ENCODE peak calls at places on chromosome X, in six cellular contexts. One of them, this sample, is unnamed.

GRCh38 chrX:9153299-9153698 is 119.4 kb upstream of the FAM9B start:
- DNase-seq in aorta: no peak
- DNase-seq in A549: peak
- DNase-seq in heart right ventricle: no peak
- DNase-seq in PC-3: peak
- DNase-seq in heart left ventricle: no peak
- DNase-seq in this sample: peak

GRCh38 chrX:23493941-23494374 is 159.3 kb downstream of the PTCHD1 start:
- DNase-seq in aorta: no peak
- DNase-seq in A549: peak
- DNase-seq in heart right ventricle: no peak
- DNase-seq in PC-3: peak
- DNase-seq in heart left ventricle: no peak
- DNase-seq in this sample: no peak

GRCh38 chrX:21932277-21932996 is 8.1 kb upstream of the SMS start:
- DNase-seq in aorta: no peak
- DNase-seq in A549: peak
- DNase-seq in heart right ventricle: no peak
- DNase-seq in PC-3: peak
- DNase-seq in heart left ventricle: no peak
- DNase-seq in this sample: peak

GRCh38 chrX:12237131-12237530 is 98.9 kb downstream of the FRMPD4 start:
- DNase-seq in aorta: no peak
- DNase-seq in A549: no peak
- DNase-seq in heart right ventricle: no peak
- DNase-seq in PC-3: no peak
- DNase-seq in heart left ventricle: no peak
- DNase-seq in this sample: no peak

GRCh38 chrX:17836830-17837229 is 24.3 kb downstream of the RAI2 start:
- DNase-seq in aorta: no peak
- DNase-seq in A549: no peak
- DNase-seq in heart right ventricle: no peak
- DNase-seq in PC-3: no peak
- DNase-seq in heart left ventricle: no peak
- DNase-seq in this sample: no peak

GRCh38 chrX:78333521-78333920 is 6.1 kb upstream of the CYSLTR1 start:
- DNase-seq in aorta: no peak
- DNase-seq in A549: no peak
- DNase-seq in heart right ventricle: no peak
- DNase-seq in PC-3: peak
- DNase-seq in heart left ventricle: no peak
- DNase-seq in this sample: no peak

GRCh38 chrX:101759000-101759399 is 99.3 kb upstream of the ARMCX2 start:
- DNase-seq in aorta: no peak
- DNase-seq in A549: peak
- DNase-seq in heart right ventricle: peak
- DNase-seq in PC-3: peak
- DNase-seq in heart left ventricle: no peak
- DNase-seq in this sample: peak

GRCh38 chrX:138349351-138349750 is 362.2 kb downstream of the FGF13 start:
- DNase-seq in aorta: no peak
- DNase-seq in A549: no peak
- DNase-seq in heart right ventricle: no peak
- DNase-seq in PC-3: no peak
- DNase-seq in heart left ventricle: no peak
- DNase-seq in this sample: no peak

GRCh38 chrX:140572724-140573123 is 67.9 kb upstream of the SOX3 start:
- DNase-seq in aorta: no peak
- DNase-seq in A549: peak
- DNase-seq in heart right ventricle: peak
- DNase-seq in PC-3: peak
- DNase-seq in heart left ventricle: no peak
- DNase-seq in this sample: peak

GRCh38 chrX:40922307-40922706 is 162.9 kb upstream of the USP9X start:
- DNase-seq in aorta: no peak
- DNase-seq in A549: peak
- DNase-seq in heart right ventricle: no peak
- DNase-seq in PC-3: peak
- DNase-seq in heart left ventricle: no peak
- DNase-seq in this sample: peak

GRCh38 chrX:102934624-102935023 is 2.4 kb upstream of the RAB40AL start:
- DNase-seq in aorta: no peak
- DNase-seq in A549: peak
- DNase-seq in heart right ventricle: no peak
- DNase-seq in PC-3: peak
- DNase-seq in heart left ventricle: no peak
- DNase-seq in this sample: peak

DNA sequence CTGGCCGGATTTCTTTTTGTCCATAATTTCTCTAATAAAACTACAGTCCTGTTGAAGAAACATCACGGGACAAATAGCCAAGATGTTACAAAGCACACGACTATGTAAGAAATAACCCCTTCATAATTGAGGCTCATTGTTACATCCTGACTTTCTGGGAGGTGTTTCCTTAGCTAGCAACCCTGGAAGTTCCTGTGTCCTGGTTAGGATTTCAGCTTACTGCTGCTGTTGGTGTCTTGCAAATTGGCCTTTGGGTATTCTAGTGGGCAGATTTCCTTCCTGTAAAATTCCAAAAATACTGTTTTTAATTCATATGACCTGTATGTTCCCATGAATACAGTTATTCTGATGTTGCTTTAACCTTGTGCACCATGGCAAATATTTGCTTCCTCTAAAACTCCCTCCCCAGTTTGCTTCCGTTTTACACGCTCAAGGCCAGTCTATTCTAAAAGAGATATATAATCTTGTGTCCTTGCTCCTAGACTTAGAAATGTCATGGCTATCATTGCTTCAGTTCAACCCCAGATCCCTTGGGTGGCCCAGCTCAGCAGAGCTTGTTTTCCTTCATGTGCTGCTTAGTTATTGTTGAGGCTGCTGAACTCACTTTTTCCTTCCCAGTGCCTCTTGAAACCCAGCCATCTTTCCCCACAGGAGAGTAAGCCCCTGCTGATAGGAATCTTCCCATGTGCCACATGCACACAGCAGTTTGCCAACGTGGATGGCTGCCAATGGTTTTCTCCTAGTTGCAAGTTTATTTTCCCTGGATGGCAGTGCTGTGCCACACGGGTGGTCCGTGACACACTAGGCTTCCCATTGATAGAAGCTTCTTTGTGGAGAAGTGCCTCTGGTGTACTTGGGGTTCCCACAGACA is 75.8 kb downstream of the TSPAN7 start:
- DNase-seq in aorta: no peak
- DNase-seq in A549: no peak
- DNase-seq in heart right ventricle: no peak
- DNase-seq in PC-3: no peak
- DNase-seq in heart left ventricle: no peak
- DNase-seq in this sample: no peak
- H3K27ac ChIP-seq in aorta: no peak
- H3K27ac ChIP-seq in A549: no peak
- H3K27ac ChIP-seq in heart right ventricle: peak
- H3K27ac ChIP-seq in PC-3: no peak
- H3K27ac ChIP-seq in heart left ventricle: no peak
- H3K27ac ChIP-seq in this sample: no peak

GRCh38 chrX:153935326-153935851 is 552 bp upstream of the NAA10 start:
- DNase-seq in aorta: no peak
- DNase-seq in A549: no peak
- DNase-seq in heart right ventricle: no peak
- DNase-seq in PC-3: no peak
- DNase-seq in heart left ventricle: no peak
- DNase-seq in this sample: no peak
- H3K27ac ChIP-seq in aorta: no peak
- H3K27ac ChIP-seq in A549: peak
- H3K27ac ChIP-seq in heart right ventricle: no peak
- H3K27ac ChIP-seq in PC-3: no peak
- H3K27ac ChIP-seq in heart left ventricle: no peak
- H3K27ac ChIP-seq in this sample: no peak

GRCh38 chrX:7617994-7618393 is 225.0 kb upstream of the VCX start:
- DNase-seq in aorta: no peak
- DNase-seq in A549: no peak
- DNase-seq in heart right ventricle: no peak
- DNase-seq in PC-3: no peak
- DNase-seq in heart left ventricle: no peak
- DNase-seq in this sample: no peak

GRCh38 chrX:7614616-7615015 is 228.4 kb upstream of the VCX start:
- DNase-seq in aorta: no peak
- DNase-seq in A549: no peak
- DNase-seq in heart right ventricle: no peak
- DNase-seq in PC-3: no peak
- DNase-seq in heart left ventricle: no peak
- DNase-seq in this sample: no peak
- H3K27ac ChIP-seq in aorta: no peak
- H3K27ac ChIP-seq in A549: no peak
- H3K27ac ChIP-seq in heart right ventricle: no peak
- H3K27ac ChIP-seq in PC-3: no peak
- H3K27ac ChIP-seq in heart left ventricle: no peak
- H3K27ac ChIP-seq in this sample: no peak

GRCh38 chrX:19647731-19648588 is 132.7 kb upstream of the MAP3K15 start:
- DNase-seq in aorta: no peak
- DNase-seq in A549: no peak
- DNase-seq in heart right ventricle: no peak
- DNase-seq in PC-3: no peak
- DNase-seq in heart left ventricle: no peak
- DNase-seq in this sample: peak
- H3K27ac ChIP-seq in aorta: no peak
- H3K27ac ChIP-seq in A549: no peak
- H3K27ac ChIP-seq in heart right ventricle: no peak
- H3K27ac ChIP-seq in PC-3: no peak
- H3K27ac ChIP-seq in heart left ventricle: no peak
- H3K27ac ChIP-seq in this sample: no peak

GRCh38 chrX:16002185-16002584 is 121.2 kb upstream of the GRPR start:
- DNase-seq in aorta: no peak
- DNase-seq in A549: no peak
- DNase-seq in heart right ventricle: no peak
- DNase-seq in PC-3: peak
- DNase-seq in heart left ventricle: no peak
- DNase-seq in this sample: no peak

GRCh38 chrX:15998350-15998749 is 125.0 kb upstream of the GRPR start:
- DNase-seq in aorta: no peak
- DNase-seq in A549: no peak
- DNase-seq in heart right ventricle: no peak
- DNase-seq in PC-3: no peak
- DNase-seq in heart left ventricle: no peak
- DNase-seq in this sample: no peak
- H3K27ac ChIP-seq in aorta: no peak
- H3K27ac ChIP-seq in A549: no peak
- H3K27ac ChIP-seq in heart right ventricle: no peak
- H3K27ac ChIP-seq in PC-3: no peak
- H3K27ac ChIP-seq in heart left ventricle: no peak
- H3K27ac ChIP-seq in this sample: no peak